ENCODE peak calls at places on chromosome 13, in six cellular contexts. B is aorta; Q is heart left ventricle; I is CD8-positive, alpha-beta T cell; N is fibroblast of lung; U is PC-3. O is an unnamed sample. For H3K9me3 and H3K4me1, the result is how much of the 10 kb centered on the place peaks cover.

GRCh38 chr13:65932587-65933239 is 1297.4 kb downstream of the PCDH9 start:
- DNase-seq in U (peak), N (no peak), Q (no peak), B (no peak), I (no peak), O (no peak)

GRCh38 chr13:109857803-109858202 is 71.4 kb upstream of the IRS2 start:
- DNase-seq in Q (no peak), B (no peak), U (no peak), I (no peak), N (no peak), O (no peak)

GRCh38 chr13:30466841-30467252 is 1.1 kb upstream of the HMGB1 start:
- DNase-seq in B (no peak), N (no peak), U (peak), Q (no peak), I (no peak), O (no peak)

GRCh38 chr13:70541451-70541850 is 433.2 kb upstream of the KLHL1 start:
- DNase-seq in U (no peak), I (no peak), B (no peak), Q (no peak), N (no peak), O (no peak)

GRCh38 chr13:73922728-73923393 is 211.3 kb downstream of the KLF12 start:
- DNase-seq in U (peak), I (no peak), Q (no peak), B (no peak), N (no peak), O (no peak)

GRCh38 chr13:79404985-79405384 is 1.1 kb downstream of the RBM26 start:
- DNase-seq in U (no peak), I (peak), B (no peak), Q (no peak), N (no peak), O (no peak)

GRCh38 chr13:95296326-95296939 is 4.8 kb downstream of the ABCC4 start:
- DNase-seq in B (no peak), N (no peak), U (peak), Q (no peak), I (peak), O (peak)

GRCh38 chr13:60944863-60945262 is 470.8 kb downstream of the PCDH20 start:
- DNase-seq in B (no peak), Q (no peak), U (no peak), N (no peak), I (no peak), O (no peak)

GRCh38 chr13:85241045-85241444 is 558.2 kb downstream of the SLITRK6 start:
- DNase-seq in I (no peak), U (peak), B (no peak), N (peak), Q (no peak), O (no peak)

GRCh38 chr13:60397693-60398437 is 845 bp downstream of the TDRD3 start:
- DNase-seq in Q (peak), N (peak), I (peak), B (peak), U (peak), O (no peak)

GRCh38 chr13:29991343-29991742 is 140.9 kb upstream of the UBL3 start:
- DNase-seq in Q (no peak), N (peak), I (no peak), U (peak), B (no peak), O (no peak)

GRCh38 chr13:80086304-80086721 is 254.6 kb downstream of the SPRY2 start:
- DNase-seq in B (no peak), N (no peak), I (no peak), Q (no peak), U (peak), O (no peak)

GRCh38 chr13:78317030-78317429 is 286.3 kb downstream of the POU4F1 start:
- DNase-seq in B (no peak), N (peak), Q (no peak), U (peak), I (no peak), O (no peak)

GRCh38 chr13:106314417-106314816 is 221.0 kb downstream of the EFNB2 start:
- DNase-seq in N (no peak), I (no peak), Q (no peak), B (no peak), U (no peak), O (no peak)

GRCh38 chr13:73088332-73088935 is 29.6 kb downstream of the KLF5 start:
- DNase-seq in U (no peak), N (no peak), I (no peak), B (no peak), Q (no peak), O (no peak)

GRCh38 chr13:29605860-29606526 is 10.5 kb upstream of the SLC7A1 start:
- DNase-seq in B (no peak), Q (no peak), I (no peak), U (no peak), N (no peak), O (no peak)

GRCh38 chr13:109622006-109622405 is 164.4 kb downstream of the IRS2 start:
- DNase-seq in U (no peak), I (no peak), B (no peak), Q (no peak), N (no peak), O (no peak)

GRCh38 chr13:111587249-111587648 is 266.8 kb downstream of the TEX29 start:
- DNase-seq in U (no peak), N (no peak), I (no peak), Q (no peak), B (no peak), O (no peak)
- H3K9me3 ChIP-seq in U (under half), N (under half), I (under half), Q (under half), B (under half), O (under half)

DNA sequence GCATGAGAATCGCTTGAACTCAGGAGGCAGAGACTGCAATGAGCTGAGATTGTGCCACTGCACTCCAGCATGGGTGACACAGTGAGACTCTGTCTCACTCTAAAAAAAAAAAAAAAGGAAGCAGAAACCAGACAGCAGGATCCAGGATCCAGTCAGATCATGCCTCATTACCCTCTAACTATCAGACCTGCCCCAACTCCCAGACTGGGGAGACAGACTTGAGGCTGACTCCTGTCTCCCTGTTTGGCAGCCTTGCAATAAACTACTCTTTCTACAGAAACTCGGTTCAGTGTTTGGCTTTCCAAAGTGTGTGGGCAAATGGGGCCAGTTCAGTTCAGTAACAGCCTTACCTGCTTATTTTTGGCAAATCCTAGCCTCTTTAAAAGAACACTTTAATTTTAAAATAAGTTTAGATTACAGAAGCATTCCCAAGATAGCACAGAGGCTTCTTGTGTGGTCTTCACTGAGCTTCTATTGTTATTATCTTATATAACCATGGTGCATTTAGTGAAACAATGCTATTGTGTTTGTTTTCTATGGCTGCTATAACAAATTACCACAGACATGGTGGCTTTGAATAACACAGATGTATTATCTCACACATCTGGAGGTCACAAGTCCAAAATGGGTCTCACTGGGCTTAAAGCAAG is 18.5 kb downstream of the RASL11A start:
- DNase-seq in I (no peak), Q (no peak), U (no peak), B (no peak), N (no peak), O (no peak)
- H3K27ac ChIP-seq in I (no peak), Q (no peak), U (no peak), B (no peak), N (no peak), O (no peak)

DNA sequence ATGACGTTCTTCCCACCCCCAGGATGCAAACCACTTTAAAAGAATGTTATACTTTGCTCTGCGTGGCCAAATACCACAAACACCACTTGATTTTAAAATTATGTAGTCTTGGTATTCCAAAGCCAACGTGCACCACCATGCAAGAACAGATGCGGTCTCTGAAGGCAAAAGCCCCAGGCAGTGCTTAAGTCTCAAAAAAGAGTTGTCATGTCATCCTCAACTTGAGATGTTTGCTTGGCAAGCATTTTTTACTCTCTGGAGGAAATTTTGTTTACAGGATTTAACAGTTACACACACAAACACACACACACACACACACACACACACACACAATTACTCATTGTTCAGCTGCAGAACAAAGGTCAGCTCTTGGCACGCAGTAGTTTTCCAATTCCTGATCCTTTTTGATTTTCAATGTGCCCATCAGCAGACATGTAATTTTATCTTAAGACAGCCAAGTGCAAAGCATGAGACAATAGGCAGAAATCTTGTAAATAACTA is 106.2 kb downstream of the RGCC start:
- DNase-seq in Q (no peak), U (peak), I (no peak), B (no peak), N (peak), O (no peak)
- H3K4me1 ChIP-seq in Q (under half), U (under half), I (under half), B (under half), N (under half), O (under half)

GRCh38 chr13:19239114-19239860 is 57.7 kb upstream of the TUBA3C start:
- DNase-seq in B (no peak), U (peak), Q (no peak), N (no peak), I (no peak), O (no peak)
- H3K9me3 ChIP-seq in B (under half), U (under half), Q (under half), N (under half), I (under half), O (under half)

GRCh38 chr13:55602784-55603183 is 1537.9 kb upstream of the PRR20A start:
- DNase-seq in N (no peak), I (no peak), Q (no peak), B (no peak), U (no peak), O (no peak)
- H3K27ac ChIP-seq in N (no peak), I (no peak), Q (no peak), B (no peak), U (no peak), O (no peak)

GRCh38 chr13:46116653-46117502 is 12.0 kb upstream of the CPB2 start:
- DNase-seq in N (no peak), I (no peak), B (no peak), Q (no peak), U (no peak), O (no peak)
- H3K4me1 ChIP-seq in N (under half), I (under half), B (under half), Q (under half), U (under half), O (under half)

GRCh38 chr13:18235172-18235571 is 946.5 kb downstream of the TUBA3C start:
- DNase-seq in I (no peak), B (no peak), N (no peak), U (no peak), Q (no peak), O (no peak)

GRCh38 chr13:18233783-18234299 is 947.8 kb downstream of the TUBA3C start:
- DNase-seq in I (no peak), N (no peak), Q (no peak), U (no peak), B (no peak), O (no peak)

GRCh38 chr13:18232994-18233782 is 948.4 kb downstream of the TUBA3C start:
- DNase-seq in B (no peak), I (no peak), Q (peak), U (no peak), N (no peak), O (no peak)

GRCh38 chr13:18236528-18236815 is 945.2 kb downstream of the TUBA3C start:
- DNase-seq in U (no peak), B (no peak), I (no peak), N (no peak), Q (no peak), O (no peak)

GRCh38 chr13:18235756-18236527 is 945.7 kb downstream of the TUBA3C start:
- DNase-seq in Q (no peak), B (no peak), N (no peak), I (no peak), U (no peak), O (no peak)
- H3K9me3 ChIP-seq in Q (under half), B (under half), N (under half), I (under half), U (under half), O (under half)

O was measured in CD8-positive, alpha-beta memory T cell.